ENCODE peak calls at places on chromosomes 4 and X, in four cellular contexts. One of them, this sample, is unnamed.

GRCh38 chr4:2275546-2276251 is 13.8 kb upstream of the MXD4 start:
- DNase-seq in HTR-8/SVneo: no peak
- DNase-seq in islet precursor cell: no peak
- DNase-seq in left ventricle myocardium superior: no peak
- DNase-seq in this sample: no peak

GRCh38 chrX:68440940-68441339 is 7.6 kb upstream of the OPHN1 start:
- DNase-seq in HTR-8/SVneo: no peak
- DNase-seq in left ventricle myocardium superior: peak
- DNase-seq in islet precursor cell: no peak
- DNase-seq in this sample: peak

GRCh38 chr4:4260185-4260751 is 12.2 kb upstream of the TMEM128 start:
- DNase-seq in left ventricle myocardium superior: no peak
- DNase-seq in HTR-8/SVneo: peak
- DNase-seq in islet precursor cell: no peak
- DNase-seq in this sample: peak

GRCh38 chr4:111933703-111934102 is 211.6 kb upstream of the FAM241A start:
- DNase-seq in left ventricle myocardium superior: no peak
- DNase-seq in HTR-8/SVneo: no peak
- DNase-seq in islet precursor cell: no peak
- DNase-seq in this sample: no peak

GRCh38 chr4:83724488-83725060 is 188.7 kb downstream of the GPAT3 start:
- DNase-seq in left ventricle myocardium superior: no peak
- DNase-seq in HTR-8/SVneo: no peak
- DNase-seq in islet precursor cell: no peak
- DNase-seq in this sample: no peak

GRCh38 chrX:74107666-74108065 is 196.3 kb upstream of the ZCCHC13 start:
- DNase-seq in left ventricle myocardium superior: no peak
- DNase-seq in islet precursor cell: no peak
- DNase-seq in HTR-8/SVneo: no peak
- DNase-seq in this sample: no peak

GRCh38 chr4:69753666-69754065 is 6.8 kb downstream of the SULT1B1 start:
- DNase-seq in HTR-8/SVneo: no peak
- DNase-seq in islet precursor cell: no peak
- DNase-seq in left ventricle myocardium superior: no peak
- DNase-seq in this sample: no peak

GRCh38 chr4:56388311-56388710 is 1.0 kb upstream of the AASDH start:
- DNase-seq in islet precursor cell: no peak
- DNase-seq in left ventricle myocardium superior: no peak
- DNase-seq in HTR-8/SVneo: no peak
- DNase-seq in this sample: no peak

GRCh38 chr4:101835121-101835904 is 44.8 kb downstream of the BANK1 start:
- DNase-seq in islet precursor cell: no peak
- DNase-seq in HTR-8/SVneo: peak
- DNase-seq in left ventricle myocardium superior: no peak
- DNase-seq in this sample: peak

GRCh38 chr4:143339497-143339896 is 2.8 kb downstream of the GAB1 start:
- DNase-seq in left ventricle myocardium superior: no peak
- DNase-seq in HTR-8/SVneo: no peak
- DNase-seq in islet precursor cell: no peak
- DNase-seq in this sample: no peak

GRCh38 chr4:153036931-153037330 is 100.8 kb downstream of the FHDC1 start:
- DNase-seq in left ventricle myocardium superior: no peak
- DNase-seq in islet precursor cell: no peak
- DNase-seq in HTR-8/SVneo: no peak
- DNase-seq in this sample: peak

GRCh38 chr4:36278789-36279188 is 2.6 kb upstream of the DTHD1 start:
- DNase-seq in left ventricle myocardium superior: no peak
- DNase-seq in HTR-8/SVneo: no peak
- DNase-seq in islet precursor cell: no peak
- DNase-seq in this sample: no peak

GRCh38 chrX:45614853-45615252 is 414.2 kb upstream of the DIPK2B start:
- DNase-seq in left ventricle myocardium superior: no peak
- DNase-seq in HTR-8/SVneo: no peak
- DNase-seq in islet precursor cell: no peak
- DNase-seq in this sample: no peak

GRCh38 chrX:129876734-129877395 is 29.1 kb upstream of the UTP14A start:
- DNase-seq in islet precursor cell: peak
- DNase-seq in left ventricle myocardium superior: no peak
- DNase-seq in HTR-8/SVneo: peak
- DNase-seq in this sample: peak

GRCh38 chr4:6262847-6263487 is 6.7 kb upstream of the WFS1 start:
- DNase-seq in islet precursor cell: no peak
- DNase-seq in HTR-8/SVneo: no peak
- DNase-seq in left ventricle myocardium superior: no peak
- DNase-seq in this sample: no peak

GRCh38 chrX:38919202-38919601 is 117.9 kb downstream of the MID1IP1 start:
- DNase-seq in HTR-8/SVneo: no peak
- DNase-seq in islet precursor cell: no peak
- DNase-seq in left ventricle myocardium superior: no peak
- DNase-seq in this sample: no peak

GRCh38 chr4:70688795-70689231 is 481 bp downstream of the UTP3 start:
- DNase-seq in islet precursor cell: peak
- DNase-seq in HTR-8/SVneo: no peak
- DNase-seq in left ventricle myocardium superior: no peak
- DNase-seq in this sample: no peak

GRCh38 chrX:100649550-100650356 is 5.8 kb downstream of the SRPX2 start:
- DNase-seq in islet precursor cell: peak
- DNase-seq in HTR-8/SVneo: no peak
- DNase-seq in left ventricle myocardium superior: peak
- DNase-seq in this sample: no peak

GRCh38 chr4:42460043-42460442 is 62.8 kb downstream of the SHISA3 start:
- DNase-seq in HTR-8/SVneo: no peak
- DNase-seq in islet precursor cell: no peak
- DNase-seq in left ventricle myocardium superior: no peak
- DNase-seq in this sample: no peak

GRCh38 chr4:52996261-52997131 is 134.4 kb downstream of the RASL11B start:
- DNase-seq in left ventricle myocardium superior: peak
- DNase-seq in islet precursor cell: no peak
- DNase-seq in HTR-8/SVneo: no peak
- DNase-seq in this sample: no peak

GRCh38 chrX:72620550-72621145 is 48.0 kb upstream of the HDAC8 start:
- DNase-seq in left ventricle myocardium superior: peak
- DNase-seq in islet precursor cell: peak
- DNase-seq in HTR-8/SVneo: peak
- DNase-seq in this sample: peak

GRCh38 chrX:130716822-130717405 is 186.1 kb downstream of the ENOX2 start:
- DNase-seq in islet precursor cell: no peak
- DNase-seq in left ventricle myocardium superior: no peak
- DNase-seq in HTR-8/SVneo: no peak
- DNase-seq in this sample: no peak

GRCh38 chr4:87034527-87034926 is 99.7 kb downstream of the AFF1 start:
- DNase-seq in HTR-8/SVneo: no peak
- DNase-seq in left ventricle myocardium superior: no peak
- DNase-seq in islet precursor cell: no peak
- DNase-seq in this sample: no peak

GRCh38 chrX:44060221-44060620 is 87.0 kb upstream of the NDP start:
- DNase-seq in HTR-8/SVneo: no peak
- DNase-seq in islet precursor cell: no peak
- DNase-seq in left ventricle myocardium superior: no peak
- DNase-seq in this sample: no peak

This sample was measured in COLO829.